ENCODE peak calls at places on chromosome 12, in four cellular contexts. F, Y, U and A are unnamed samples.

GRCh38 chr12:108717243-108717642 is 14.1 kb downstream of the CORO1C start:
- DNase-seq in F (no peak), Y (no peak), U (no peak), A (no peak)

GRCh38 chr12:57754411-57755193 is at the start of gene MARCHF9:
- DNase-seq in F (peak; percentile 85), Y (no peak), U (peak; percentile 79), A (peak; percentile 100)

GRCh38 chr12:14239350-14239934 is 126.0 kb upstream of the ATF7IP start:
- DNase-seq in F (peak; percentile 64), Y (no peak), U (no peak), A (peak; percentile 91)

GRCh38 chr12:92506460-92506859 is 196.3 kb upstream of the PLEKHG7 start:
- DNase-seq in F (no peak), Y (no peak), U (no peak), A (peak; percentile 2)

GRCh38 chr12:32273712-32274111 is 125.6 kb upstream of the FGD4 start:
- DNase-seq in F (peak; percentile 76), Y (no peak), U (no peak), A (no peak)

GRCh38 chr12:18468521-18469075 is 207.3 kb downstream of the PIK3C2G start:
- DNase-seq in F (no peak), Y (no peak), U (no peak), A (no peak)

GRCh38 chr12:20798561-20798960 is 11.9 kb upstream of the SLCO1B3 start:
- DNase-seq in F (no peak), Y (peak; percentile 5), U (no peak), A (peak; percentile 64)

GRCh38 chr12:122174155-122174845 is at the start of gene IL31:
- DNase-seq in F (no peak), Y (no peak), U (no peak), A (no peak)

GRCh38 chr12:32561931-32562341 is 117.2 kb upstream of the DNM1L start:
- DNase-seq in F (no peak), Y (no peak), U (no peak), A (peak; percentile 95)

GRCh38 chr12:127822743-127823433 is 444.1 kb upstream of the TMEM132C start:
- DNase-seq in F (no peak), Y (no peak), U (no peak), A (no peak)

GRCh38 chr12:67299526-67299925 is 30.4 kb downstream of the CAND1 start:
- DNase-seq in F (no peak), Y (no peak), U (no peak), A (no peak)

GRCh38 chr12:117033382-117034045 is 65.7 kb downstream of the TESC start:
- DNase-seq in F (no peak), Y (no peak), U (peak; percentile 64), A (no peak)

GRCh38 chr12:9364224-9365176 is 156.3 kb upstream of the PZP start:
- DNase-seq in F (no peak), Y (peak; percentile 55), U (no peak), A (no peak)

GRCh38 chr12:50419112-50419909 is 18.6 kb downstream of the LARP4 start:
- DNase-seq in F (no peak), Y (no peak), U (no peak), A (no peak)

GRCh38 chr12:85568395-85569103 is 267.7 kb downstream of the RASSF9 start:
- DNase-seq in F (no peak), Y (no peak), U (no peak), A (peak; percentile 76)

GRCh38 chr12:46292754-46293402 is 24.0 kb upstream of the SLC38A1 start:
- DNase-seq in F (no peak), Y (no peak), U (no peak), A (no peak)

GRCh38 chr12:116156614-116157013 is 120.9 kb downstream of the MED13L start:
- DNase-seq in F (no peak), Y (no peak), U (no peak), A (no peak)

GRCh38 chr12:46362895-46363581 is 9.5 kb downstream of the SLC38A2 start:
- DNase-seq in F (no peak), Y (no peak), U (no peak), A (no peak)

GRCh38 chr12:119180380-119181040 is 1.8 kb downstream of the HSPB8 start:
- DNase-seq in F (no peak), Y (no peak), U (peak; percentile 90), A (no peak)

GRCh38 chr12:117671734-117672133 is 297.1 kb downstream of the KSR2 start:
- DNase-seq in F (no peak), Y (peak; percentile 66), U (no peak), A (peak; percentile 68)

GRCh38 chr12:92470608-92471021 is 232.2 kb upstream of the PLEKHG7 start:
- DNase-seq in F (no peak), Y (no peak), U (no peak), A (no peak)

GRCh38 chr12:101207086-101207780 is 2.8 kb downstream of the SLC5A8 start:
- DNase-seq in F (no peak), Y (no peak), U (no peak), A (no peak)

GRCh38 chr12:57543666-57544065 is 3.3 kb downstream of the DCTN2 start:
- DNase-seq in F (no peak), Y (no peak), U (no peak), A (no peak)

GRCh38 chr12:15854916-15855315 is 27.3 kb upstream of the STRAP start:
- DNase-seq in F (no peak), Y (no peak), U (no peak), A (no peak)

GRCh38 chr12:47757840-47758583 is 668 bp downstream of the RAPGEF3 start:
- DNase-seq in F (no peak), Y (no peak), U (no peak), A (no peak)

GRCh38 chr12:121673013-121673441 is 3.6 kb upstream of the MORN3 start:
- DNase-seq in F (no peak), Y (no peak), U (peak; percentile 82), A (peak; percentile 62)

GRCh38 chr12:123608192-123608591 is 6.3 kb downstream of the DDX55 start:
- DNase-seq in F (no peak), Y (no peak), U (no peak), A (no peak)

GRCh38 chr12:122837306-122838265 is 2.3 kb downstream of the HIP1R start:
- DNase-seq in F (no peak), Y (no peak), U (no peak), A (no peak)

GRCh38 chr12:45509187-45509586 is 220.3 kb upstream of the ARID2 start:
- DNase-seq in F (no peak), Y (no peak), U (no peak), A (no peak)

GRCh38 chr12:108129017-108129812 is at the start of gene WSCD2:
- DNase-seq in F (no peak), Y (peak; percentile 66), U (peak; percentile 77), A (no peak)

GRCh38 chr12:6451348-6452244 is at the start of gene TAPBPL:
- DNase-seq in F (peak; percentile 85), Y (no peak), U (peak; percentile 93), A (peak; percentile 86)

GRCh38 chr12:6452908-6453630 is 1.2 kb downstream of the TAPBPL start:
- DNase-seq in F (no peak), Y (no peak), U (no peak), A (no peak)

GRCh38 chr12:6450869-6451347 is 934 bp upstream of the TAPBPL start:
- DNase-seq in F (no peak), Y (no peak), U (peak; percentile 83), A (no peak)

GRCh38 chr12:6452245-6452731 is 446 bp downstream of the TAPBPL start:
- DNase-seq in F (no peak), Y (no peak), U (peak; percentile 79), A (peak; percentile 24)

GRCh38 chr12:6450091-6450868 is 1.6 kb upstream of the TAPBPL start:
- DNase-seq in F (no peak), Y (no peak), U (no peak), A (peak; percentile 79)
- H3K4me1 ChIP-seq in F (peaks cover 62% of the 10 kb centered on the region), Y (peaks cover 17% of the 10 kb centered on the region), U (peaks cover 43% of the 10 kb centered on the region), A (peaks cover 7% of the 10 kb centered on the region)

DNA sequence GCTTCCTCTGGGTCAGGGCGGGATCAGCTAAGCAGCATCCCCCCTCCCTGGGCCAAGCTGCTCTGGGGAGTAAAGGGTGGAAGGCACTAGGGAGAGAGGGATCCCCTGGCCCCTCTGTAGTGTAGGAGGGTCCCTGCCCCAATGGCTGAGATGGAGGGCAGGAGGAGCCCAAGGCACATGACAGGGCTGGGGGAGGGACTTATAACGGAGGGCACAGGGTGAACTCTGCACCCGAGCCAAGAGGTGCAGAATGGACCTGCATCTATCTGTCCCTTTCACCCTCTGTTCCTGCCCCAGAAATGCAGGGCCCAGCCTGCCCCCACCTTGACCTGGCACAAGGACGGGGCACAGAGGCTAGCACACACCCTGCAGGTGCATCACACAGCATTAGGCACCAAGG is 3.8 kb upstream of the ITGB7 start:
- DNase-seq in F (no peak), Y (no peak), U (no peak), A (no peak)
- H3K4me1 ChIP-seq in F (peaks cover 45% of the 10 kb centered on the region), Y (peaks cover 20% of the 10 kb centered on the region), U (peaks cover 40% of the 10 kb centered on the region), A (peaks cover 10% of the 10 kb centered on the region)

GRCh38 chr12:6354539-6355393 is 12.9 kb upstream of the TNFRSF1A start:
- DNase-seq in F (no peak), Y (no peak), U (no peak), A (no peak)

GRCh38 chr12:6355491-6356373 is 13.9 kb upstream of the TNFRSF1A start:
- DNase-seq in F (no peak), Y (no peak), U (no peak), A (no peak)

GRCh38 chr12:6347367-6348338 is 5.8 kb upstream of the TNFRSF1A start:
- DNase-seq in F (no peak), Y (no peak), U (peak; percentile 84), A (no peak)

GRCh38 chr12:6352198-6353173 is 10.6 kb upstream of the TNFRSF1A start:
- DNase-seq in F (no peak), Y (no peak), U (no peak), A (no peak)

DNA sequence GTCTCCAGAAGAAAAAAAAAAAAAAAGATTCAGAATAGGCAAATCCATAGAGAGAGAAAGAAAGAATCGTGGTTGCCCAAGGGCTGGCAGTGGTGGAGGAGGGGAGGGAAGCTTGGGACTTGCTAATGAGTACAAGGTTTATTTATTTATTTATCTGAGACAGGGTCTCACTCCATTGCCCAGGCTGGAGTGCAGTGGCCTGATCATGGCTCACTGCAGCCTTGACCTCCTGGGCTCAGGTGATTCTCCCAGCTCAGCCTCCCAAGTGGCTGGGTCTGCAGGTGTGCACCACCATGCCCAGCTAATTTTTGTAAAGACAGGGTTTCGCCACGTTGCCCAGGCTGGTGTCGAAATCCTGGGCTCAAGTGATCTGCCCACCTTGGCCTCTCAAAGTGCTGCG is 9.7 kb upstream of the TNFRSF1A start:
- DNase-seq in F (no peak), Y (no peak), U (no peak), A (no peak)
- H3K4me1 ChIP-seq in F (peaks cover 14% of the 10 kb centered on the region), Y (no peaks in the 10 kb centered on the region), U (peaks cover 24% of the 10 kb centered on the region), A (peaks cover 4% of the 10 kb centered on the region)

DNA sequence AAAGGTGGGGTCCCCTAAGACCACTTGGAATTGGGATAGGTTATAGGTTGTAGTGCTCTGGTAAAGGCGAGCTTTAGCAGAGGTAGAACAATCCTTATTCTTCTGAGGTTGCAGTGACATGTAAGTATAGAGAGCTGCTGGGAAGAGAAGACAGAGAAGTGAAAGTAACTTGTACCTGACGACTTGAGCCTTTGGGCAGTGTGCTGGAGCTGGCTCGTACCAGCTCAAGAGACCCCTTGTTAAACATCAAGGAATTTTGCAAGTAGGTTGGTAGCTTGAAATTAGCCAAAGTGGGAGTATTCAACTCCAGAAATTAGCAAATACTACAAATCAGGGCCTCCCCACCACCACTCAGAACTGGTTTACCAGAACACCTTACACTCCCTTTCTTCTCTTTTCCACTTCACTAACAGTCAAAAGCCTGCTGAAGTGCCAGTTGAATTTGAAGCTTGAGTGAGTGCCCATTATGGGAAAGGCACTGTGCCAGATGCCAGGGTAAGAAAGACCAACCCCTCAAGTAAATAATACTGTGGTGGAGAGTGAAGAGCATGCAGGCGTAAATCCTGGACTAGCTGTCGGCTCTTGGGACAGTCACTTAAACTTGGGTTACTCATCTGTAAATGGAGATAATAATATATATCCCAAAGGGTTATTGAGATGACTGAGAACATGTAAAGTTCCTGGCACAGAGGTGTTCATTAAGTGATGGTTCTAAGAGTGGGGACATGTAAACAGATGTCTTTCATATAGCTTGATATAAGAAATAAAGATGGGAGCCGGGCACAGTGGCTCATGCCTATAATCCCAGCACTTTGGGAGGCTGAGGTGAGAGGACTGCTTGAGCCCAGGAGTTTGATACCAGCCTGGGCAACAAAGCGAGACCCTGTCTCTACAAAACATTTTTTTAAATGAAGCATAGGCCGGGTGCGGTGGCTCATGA is 27.1 kb upstream of the EID3 start:
- DNase-seq in F (no peak), Y (no peak), U (no peak), A (no peak)
- H3K4me1 ChIP-seq in F (no peaks in the 10 kb centered on the region), Y (no peaks in the 10 kb centered on the region), U (peaks cover 14% of the 10 kb centered on the region), A (peaks cover 5% of the 10 kb centered on the region)